ENCODE peak calls at places on chromosome 14, in five cellular contexts. I is stimulated activated CD4-positive, alpha-beta T cell treated with anti-CD3 and anti-CD28 coated beads, Interleukin-2, amount 100 ng/mL, for 48 hours; O is activated effector memory CD4-positive, alpha-beta T cell treated with Interleukin-2 at 50 U/mL for 16 hours; U is iris pigment epithelial cell; G is GDM1. H is an unnamed sample.

GRCh38 chr14:74380172-74380571 is 31.9 kb downstream of the VRTN start:
- DNase-seq in U (peak), I (no peak), G (no peak), O (no peak), H (no peak)

GRCh38 chr14:59090572-59090971 is 97.9 kb upstream of the DAAM1 start:
- DNase-seq in I (no peak), U (no peak), G (no peak), O (no peak), H (no peak)

GRCh38 chr14:103121846-103122577 is 1.2 kb upstream of the TNFAIP2 start:
- DNase-seq in U (no peak), I (no peak), G (peak), O (no peak), H (peak)

GRCh38 chr14:23481362-23481970 is 12.0 kb downstream of the NGDN start:
- DNase-seq in O (no peak), U (peak), I (no peak), G (no peak), H (no peak)

GRCh38 chr14:106308839-106309389 is 782.5 kb downstream of the TMEM121 start:
- DNase-seq in O (peak), I (peak), G (peak), U (peak), H (no peak)

GRCh38 chr14:52369305-52369781 is 55.2 kb downstream of the PTGER2 start:
- DNase-seq in O (no peak), I (no peak), G (no peak), U (peak), H (no peak)

GRCh38 chr14:96083667-96084320 is 44.6 kb downstream of the C14orf132 start:
- DNase-seq in I (no peak), G (no peak), U (no peak), O (no peak), H (no peak)

GRCh38 chr14:70186826-70187483 is 1.8 kb downstream of the SLC8A3 start:
- DNase-seq in O (no peak), G (peak), U (peak), I (peak), H (peak)

GRCh38 chr14:50871223-50871622 is 630 bp upstream of the ABHD12B start:
- DNase-seq in G (no peak), I (no peak), U (no peak), O (no peak), H (no peak)

GRCh38 chr14:33811731-33812130 is 139.1 kb downstream of the EGLN3 start:
- DNase-seq in O (no peak), G (no peak), U (no peak), I (no peak), H (no peak)

GRCh38 chr14:102804858-102805257 is 27.6 kb downstream of the TRAF3 start:
- DNase-seq in G (no peak), U (no peak), O (no peak), I (no peak), H (no peak)

GRCh38 chr14:89137514-89138163 is 279.4 kb downstream of the FOXN3 start:
- DNase-seq in G (no peak), U (peak), I (no peak), O (no peak), H (no peak)

GRCh38 chr14:93231129-93231979 is 24.3 kb downstream of the UBR7 start:
- DNase-seq in I (no peak), O (no peak), U (peak), G (no peak), H (no peak)

GRCh38 chr14:64702493-64703392 is 1.5 kb upstream of the PLEKHG3 start:
- DNase-seq in G (no peak), O (no peak), I (no peak), U (no peak), H (no peak)

GRCh38 chr14:68547305-68548193 is 245.3 kb downstream of the ZFP36L1 start:
- DNase-seq in I (no peak), U (peak), O (no peak), G (no peak), H (no peak)

GRCh38 chr14:22319526-22320352 is 269.3 kb downstream of the DAD1 start:
- DNase-seq in I (no peak), U (peak), O (no peak), G (peak), H (peak)

GRCh38 chr14:30143617-30144016 is 216.0 kb upstream of the PRKD1 start:
- DNase-seq in O (no peak), G (no peak), U (peak), I (no peak), H (no peak)

GRCh38 chr14:44448816-44449411 is 58.2 kb downstream of the FSCB start:
- DNase-seq in G (no peak), O (no peak), U (no peak), I (no peak), H (no peak)

GRCh38 chr14:64983439-64984310 is 3.0 kb upstream of the FNTB start:
- DNase-seq in U (peak), O (no peak), G (peak), I (no peak), H (peak)

GRCh38 chr14:53327716-53328115 is 174.6 kb upstream of the DDHD1 start:
- DNase-seq in I (no peak), U (peak), O (no peak), G (no peak), H (no peak)

GRCh38 chr14:91953170-91953985 is 5.9 kb upstream of the FBLN5 start:
- DNase-seq in O (no peak), U (no peak), G (no peak), I (no peak), H (no peak)

GRCh38 chr14:29927596-29928341 is at the start of gene PRKD1:
- DNase-seq in O (no peak), I (no peak), G (no peak), U (peak), H (peak)

GRCh38 chr14:21017528-21018245 is 7.2 kb downstream of the NDRG2 start:
- DNase-seq in G (no peak), U (no peak), I (no peak), O (no peak), H (no peak)

GRCh38 chr14:64841121-64841611 is 38.5 kb downstream of the SPTB start:
- DNase-seq in U (peak), G (no peak), I (no peak), O (no peak), H (no peak)

GRCh38 chr14:44766285-44766684 is 195.5 kb downstream of the KLHL28 start:
- DNase-seq in G (no peak), I (no peak), O (no peak), U (no peak), H (no peak)

GRCh38 chr14:61511558-61511924 is 183.8 kb upstream of the HIF1A start:
- DNase-seq in G (no peak), I (peak), O (no peak), U (no peak), H (no peak)

GRCh38 chr14:77320238-77320935 is at the start of gene POMT2:
- DNase-seq in I (peak), G (peak), U (peak), O (peak), H (peak)

GRCh38 chr14:98798099-98798498 is 473.9 kb downstream of the BCL11B start:
- DNase-seq in I (no peak), U (no peak), O (no peak), G (no peak), H (no peak)

GRCh38 chr14:97331526-97331925 is 534.3 kb downstream of the VRK1 start:
- DNase-seq in O (no peak), G (no peak), I (no peak), U (no peak), H (no peak)

GRCh38 chr14:104732931-104733681 is 9.1 kb downstream of the ADSS1 start:
- DNase-seq in G (no peak), O (no peak), I (no peak), U (no peak), H (no peak)

GRCh38 chr14:59150990-59151389 is 37.5 kb upstream of the DAAM1 start:
- DNase-seq in G (no peak), O (no peak), I (no peak), U (no peak), H (no peak)

GRCh38 chr14:93804654-93805053 is 16.4 kb upstream of the PRIMA1 start:
- DNase-seq in U (no peak), O (no peak), I (peak), G (no peak), H (no peak)

GRCh38 chr14:24372701-24373416 is 4.9 kb downstream of the NFATC4 start:
- DNase-seq in U (peak), I (no peak), G (no peak), O (no peak), H (no peak)

GRCh38 chr14:73795974-73796373 is 55.7 kb upstream of the PTGR2 start:
- DNase-seq in G (no peak), U (no peak), O (no peak), I (no peak), H (no peak)

H was measured in NCI-H524.